ENCODE peak calls at places on chromosomes 13 and 19, in ten cellular contexts. K, V, B, T, Z, S, Q, E, H and Y are unnamed samples. For H3K36me3, the result is how much of the 10 kb centered on the place peaks cover.

GRCh38 chr19:17777840-17778620 is 16.9 kb upstream of the B3GNT3 start:
- DNase-seq in K (peak), V (peak), B (no peak), T (peak), Z (no peak), S (peak), Q (no peak), E (no peak), H (peak), Y (no peak)

GRCh38 chr13:77728265-77728966 is 30.9 kb downstream of the SLAIN1 start:
- DNase-seq in K (no peak), V (no peak), B (no peak), T (no peak), Z (no peak), S (no peak), Q (no peak), E (no peak), H (no peak), Y (no peak)

GRCh38 chr19:2922987-2923386 is 21.8 kb downstream of the ZNF77 start:
- DNase-seq in K (no peak), V (no peak), B (no peak), T (no peak), Z (no peak), S (no peak), Q (no peak), E (no peak), H (no peak), Y (no peak)

GRCh38 chr19:30222428-30222873 is 149.7 kb upstream of the ZNF536 start:
- DNase-seq in K (no peak), V (no peak), B (no peak), T (no peak), Z (no peak), S (peak), Q (no peak), E (no peak), H (no peak), Y (no peak)

GRCh38 chr13:21233086-21233485 is 56.6 kb downstream of the MRPL57 start:
- DNase-seq in K (no peak), V (no peak), B (no peak), T (no peak), Z (no peak), S (no peak), Q (peak), E (no peak), H (no peak), Y (no peak)

GRCh38 chr13:28494861-28495585 is at the start of gene FLT1:
- DNase-seq in K (peak), V (peak), B (no peak), T (no peak), Z (no peak), S (peak), Q (peak), E (no peak), H (peak), Y (no peak)

GRCh38 chr19:18440421-18440877 is 2.5 kb upstream of the ISYNA1 start:
- DNase-seq in K (no peak), V (no peak), B (no peak), T (no peak), Z (no peak), S (no peak), Q (no peak), E (no peak), H (no peak), Y (no peak)

GRCh38 chr13:44306401-44307192 is 67.0 kb upstream of the SERP2 start:
- DNase-seq in K (no peak), V (peak), B (peak), T (peak), Z (peak), S (peak), Q (peak), E (peak), H (peak), Y (peak)

GRCh38 chr13:84080748-84081530 is 198.7 kb upstream of the SLITRK1 start:
- DNase-seq in K (no peak), V (no peak), B (no peak), T (no peak), Z (no peak), S (no peak), Q (no peak), E (no peak), H (no peak), Y (no peak)

GRCh38 chr13:75372517-75372916 is 109.5 kb downstream of the TBC1D4 start:
- DNase-seq in K (no peak), V (peak), B (no peak), T (no peak), Z (no peak), S (peak), Q (peak), E (no peak), H (no peak), Y (no peak)

GRCh38 chr19:17402982-17403855 is 2.2 kb downstream of the BST2 start:
- DNase-seq in K (no peak), V (peak), B (no peak), T (no peak), Z (no peak), S (peak), Q (no peak), E (no peak), H (no peak), Y (no peak)

GRCh38 chr13:100175078-100175802 is 86.3 kb downstream of the PCCA start:
- DNase-seq in K (no peak), V (no peak), B (no peak), T (no peak), Z (no peak), S (peak), Q (no peak), E (no peak), H (no peak), Y (no peak)

GRCh38 chr13:51339952-51340732 is 651 bp downstream of the SERPINE3 start:
- DNase-seq in K (no peak), V (no peak), B (no peak), T (no peak), Z (no peak), S (no peak), Q (no peak), E (no peak), H (no peak), Y (no peak)

DNA sequence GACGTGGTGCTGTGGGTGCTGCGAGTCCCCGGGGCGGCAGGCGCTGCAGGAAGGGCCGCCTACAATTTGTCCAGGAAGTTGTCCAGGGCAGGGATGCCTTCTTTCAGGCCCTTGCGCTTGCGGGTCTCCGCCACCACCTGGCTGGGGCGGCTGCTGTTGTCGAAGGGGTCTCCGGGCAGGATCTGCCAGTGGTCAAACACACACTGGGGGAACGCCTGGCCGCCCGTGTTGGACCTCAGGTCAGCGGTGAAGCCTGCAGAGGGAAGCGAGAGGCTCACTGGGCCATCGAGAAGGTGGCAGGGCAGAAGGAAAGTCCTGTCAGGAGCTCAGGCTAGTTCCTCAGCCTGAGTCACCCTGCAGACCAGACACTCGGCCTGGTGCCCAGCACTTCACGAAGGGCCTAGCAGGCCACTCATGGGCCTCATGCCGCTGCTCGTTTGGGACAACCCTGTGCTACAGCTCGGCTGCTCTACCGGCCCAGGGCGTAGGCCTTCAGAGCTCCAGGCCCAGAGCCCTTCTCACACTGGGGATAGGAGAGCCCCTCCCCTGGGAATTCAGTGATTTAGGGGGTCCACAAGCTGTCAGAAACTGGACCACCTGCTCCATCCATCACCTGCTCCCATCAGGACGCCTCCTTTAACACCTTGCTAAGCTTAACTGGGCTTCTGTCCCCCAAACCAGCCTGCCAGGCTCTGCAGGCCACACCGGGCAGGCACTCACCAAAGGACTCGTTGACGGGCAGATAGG is 5.8 kb upstream of the DAPK3 start:
- DNase-seq in K (peak), V (peak), B (no peak), T (peak), Z (no peak), S (no peak), Q (no peak), E (no peak), H (no peak), Y (no peak)
- H3K36me3 ChIP-seq in K (under half), V (half or more), B (under half), T (half or more), Z (half or more), S (half or more), Q (half or more), E (half or more), H (under half), Y (half or more)

GRCh38 chr19:49102303-49102702 is 11.9 kb upstream of the LIN7B start:
- DNase-seq in K (no peak), V (no peak), B (no peak), T (no peak), Z (no peak), S (no peak), Q (no peak), E (no peak), H (no peak), Y (no peak)

GRCh38 chr19:49106648-49107135 is 7.5 kb upstream of the LIN7B start:
- DNase-seq in K (peak), V (peak), B (no peak), T (no peak), Z (no peak), S (no peak), Q (no peak), E (no peak), H (no peak), Y (no peak)

GRCh38 chr19:49104229-49104864 is 9.8 kb upstream of the LIN7B start:
- DNase-seq in K (no peak), V (no peak), B (no peak), T (no peak), Z (no peak), S (no peak), Q (no peak), E (no peak), H (no peak), Y (no peak)

GRCh38 chr19:49101160-49101559 is 13.0 kb upstream of the LIN7B start:
- DNase-seq in K (no peak), V (no peak), B (no peak), T (no peak), Z (no peak), S (no peak), Q (no peak), E (no peak), H (no peak), Y (no peak)

DNA sequence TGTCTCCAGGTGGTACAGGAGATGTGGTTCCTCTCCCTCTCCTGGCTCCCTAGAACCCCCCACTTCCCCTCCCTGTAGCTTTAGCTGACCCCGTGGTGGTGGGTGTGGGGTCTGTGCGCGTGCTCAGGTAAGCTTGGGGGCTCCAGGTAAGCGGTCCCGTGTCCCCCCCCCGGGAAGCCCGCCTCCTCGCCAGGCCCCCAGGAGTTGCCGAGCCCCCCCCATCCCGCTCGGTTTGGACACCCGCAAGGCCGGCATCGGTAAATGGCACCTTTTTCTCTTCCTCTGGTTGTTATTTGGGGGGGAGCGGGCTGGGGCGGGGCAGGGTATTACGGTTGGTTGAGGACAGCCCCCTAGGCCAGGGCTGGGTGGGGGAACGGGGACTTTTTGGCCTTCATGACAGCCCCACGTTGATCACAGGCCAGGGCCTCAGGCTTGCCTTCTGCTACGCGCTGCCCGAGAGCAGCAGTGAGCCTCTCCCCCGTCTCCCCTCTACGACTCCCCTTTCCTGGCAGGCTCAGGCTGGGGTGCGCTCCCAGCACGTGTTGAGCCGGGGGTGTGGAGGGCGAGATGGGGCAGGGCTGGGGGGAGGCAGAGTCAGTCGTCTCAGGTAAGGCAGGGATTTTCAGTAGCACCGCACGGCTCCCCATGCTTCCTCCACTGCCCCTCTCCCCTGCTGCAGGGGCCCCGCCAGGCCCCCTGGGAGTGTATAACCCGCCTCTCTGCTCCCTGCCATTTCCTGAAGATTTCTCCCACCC is 10.7 kb upstream of the LIN7B start:
- DNase-seq in K (no peak), V (no peak), B (no peak), T (no peak), Z (no peak), S (no peak), Q (no peak), E (no peak), H (no peak), Y (no peak)
- H3K36me3 ChIP-seq in K (under half), V (half or more), B (under half), T (half or more), Z (half or more), S (half or more), Q (half or more), E (under half), H (under half), Y (half or more)

DNA sequence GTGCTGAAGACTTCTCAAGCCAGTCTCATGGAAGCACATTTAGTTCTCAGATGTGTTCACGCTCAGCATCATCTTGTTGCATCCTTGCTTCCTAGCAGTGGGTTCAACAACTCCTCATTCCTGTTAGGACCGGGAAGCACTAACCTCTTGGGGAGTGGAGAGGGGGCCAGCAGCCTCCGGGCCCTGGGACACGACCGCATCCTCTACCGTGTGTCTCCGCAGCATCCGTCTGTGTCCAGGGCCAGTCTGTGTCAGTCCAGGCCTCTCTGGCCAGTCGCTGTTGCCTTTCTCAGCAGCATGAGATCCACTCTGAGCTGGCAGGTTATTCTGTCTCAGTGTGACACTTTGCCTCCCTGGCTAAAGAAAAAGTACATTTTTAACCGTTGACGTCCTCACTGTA is 17.0 kb downstream of the PDCD5 start:
- DNase-seq in K (peak), V (no peak), B (no peak), T (no peak), Z (no peak), S (no peak), Q (no peak), E (no peak), H (no peak), Y (no peak)
- H3K36me3 ChIP-seq in K (under half), V (under half), B (under half), T (half or more), Z (half or more), S (half or more), Q (half or more), E (under half), H (under half), Y (under half)

GRCh38 chr19:5080809-5081208 is 111.9 kb downstream of the KDM4B start:
- DNase-seq in K (no peak), V (no peak), B (no peak), T (no peak), Z (no peak), S (no peak), Q (no peak), E (no peak), H (no peak), Y (no peak)
- H3K36me3 ChIP-seq in K (under half), V (under half), B (under half), T (half or more), Z (half or more), S (under half), Q (under half), E (under half), H (under half), Y (under half)

DNA sequence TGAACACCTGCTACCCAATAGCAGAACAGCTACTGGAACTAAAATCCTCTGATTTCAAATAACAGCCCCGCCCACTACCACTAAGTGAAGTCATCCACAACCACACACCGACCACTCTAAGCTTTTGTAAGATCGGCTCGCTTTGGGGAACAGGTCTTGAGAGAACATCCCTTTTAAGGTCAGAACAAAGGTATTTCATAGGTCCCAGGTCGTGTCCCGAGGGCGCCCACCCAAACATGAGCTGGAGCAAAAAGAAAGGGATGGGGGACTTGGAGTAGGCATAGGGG is 252 bp downstream of the ZAR1L start:
- DNase-seq in K (no peak), V (peak), B (no peak), T (peak), Z (no peak), S (peak), Q (no peak), E (peak), H (peak), Y (no peak)
- H3K36me3 ChIP-seq in K (under half), V (under half), B (under half), T (under half), Z (under half), S (under half), Q (under half), E (under half), H (under half), Y (under half)

GRCh38 chr19:16135410-16136127 is 7.9 kb upstream of the HSH2D start:
- DNase-seq in K (no peak), V (no peak), B (no peak), T (no peak), Z (no peak), S (no peak), Q (no peak), E (no peak), H (no peak), Y (no peak)

GRCh38 chr19:16133818-16134217 is 9.7 kb upstream of the HSH2D start:
- DNase-seq in K (no peak), V (no peak), B (no peak), T (no peak), Z (no peak), S (no peak), Q (no peak), E (no peak), H (no peak), Y (no peak)

GRCh38 chr19:16134510-16134909 is 9.0 kb upstream of the HSH2D start:
- DNase-seq in K (no peak), V (no peak), B (no peak), T (no peak), Z (no peak), S (no peak), Q (no peak), E (no peak), H (no peak), Y (no peak)

GRCh38 chr19:16127776-16128371 is 15.6 kb upstream of the HSH2D start:
- DNase-seq in K (no peak), V (no peak), B (no peak), T (no peak), Z (no peak), S (no peak), Q (no peak), E (no peak), H (no peak), Y (no peak)

GRCh38 chr19:16131648-16132047 is 11.8 kb upstream of the HSH2D start:
- DNase-seq in K (no peak), V (no peak), B (no peak), T (no peak), Z (no peak), S (no peak), Q (no peak), E (no peak), H (no peak), Y (no peak)
- H3K36me3 ChIP-seq in K (under half), V (under half), B (under half), T (half or more), Z (half or more), S (half or more), Q (half or more), E (under half), H (under half), Y (under half)

GRCh38 chr19:19884583-19884982 is 16.2 kb upstream of the ZNF93 start:
- DNase-seq in K (no peak), V (no peak), B (no peak), T (no peak), Z (no peak), S (no peak), Q (no peak), E (no peak), H (no peak), Y (no peak)
- H3K36me3 ChIP-seq in K (under half), V (under half), B (under half), T (half or more), Z (under half), S (under half), Q (under half), E (under half), H (under half), Y (under half)